ENCODE peak calls at places on chromosome 22, in nine cellular contexts. H is GM23338, K is hypothalamus, B is RPMI7951, J is ELF-1, F is left cardiac atrium, S is MV-4-11, V is H54, T is NCI-H1417. W is an unnamed sample.

GRCh38 chr22:49730656-49731055 is 97.0 kb downstream of the BRD1 start:
- DNase-seq in S (no peak), K (no peak), J (no peak), F (no peak), V (no peak), H (no peak), T (no peak), B (no peak), W (no peak)

GRCh38 chr22:27413702-27414101 is 387.9 kb downstream of the MN1 start:
- DNase-seq in B (no peak), V (no peak), F (no peak), S (no peak), H (no peak), K (no peak), J (no peak), T (no peak), W (no peak)

GRCh38 chr22:43319661-43320486 is 23.3 kb downstream of the SCUBE1 start:
- DNase-seq in T (no peak), B (peak; percentile 45), K (no peak), H (no peak), J (no peak), V (no peak), F (no peak), S (peak; percentile 35), W (no peak)

GRCh38 chr22:45208993-45209838 is 31.5 kb downstream of the KIAA0930 start:
- DNase-seq in J (peak; percentile 54), H (peak; percentile 75), F (no peak), V (peak; percentile 29), S (peak; percentile 40), K (peak; percentile 76), B (peak; percentile 64), T (peak; percentile 85), W (no peak)

GRCh38 chr22:28442951-28443876 is 236.4 kb downstream of the TTC28 start:
- DNase-seq in H (peak; percentile 86), S (peak; percentile 57), T (no peak), K (peak; percentile 55), F (peak; percentile 70), V (peak; percentile 30), B (peak; percentile 65), J (peak; percentile 74), W (peak; percentile 3)

GRCh38 chr22:39598017-39598965 is 27.7 kb downstream of the CACNA1I start:
- DNase-seq in B (no peak), V (no peak), H (peak; percentile 97), T (peak; percentile 69), F (no peak), J (peak; percentile 68), S (no peak), K (no peak), W (no peak)

GRCh38 chr22:24543679-24544243 is 11.2 kb downstream of the GUCD1 start:
- DNase-seq in F (no peak), H (no peak), B (no peak), K (no peak), J (no peak), S (no peak), T (no peak), V (no peak), W (no peak)

GRCh38 chr22:33116846-33117547 is 58.8 kb upstream of the SYN3 start:
- DNase-seq in B (peak; percentile 78), J (peak; percentile 4), S (no peak), V (no peak), F (no peak), K (no peak), T (no peak), H (no peak), W (no peak)

GRCh38 chr22:26648011-26648497 is 9.3 kb upstream of the MIAT start:
- DNase-seq in S (peak; percentile 36), F (no peak), J (peak; percentile 91), B (peak; percentile 37), H (peak; percentile 89), T (peak; percentile 98), K (no peak), V (no peak), W (no peak)

GRCh38 chr22:32407332-32407731 is 4.7 kb downstream of the RTCB start:
- DNase-seq in H (no peak), F (no peak), V (no peak), J (no peak), K (no peak), T (no peak), S (peak; percentile 90), B (no peak), W (no peak)

GRCh38 chr22:24741357-24741756 is 33.2 kb downstream of the PIWIL3 start:
- DNase-seq in K (no peak), S (no peak), F (no peak), H (no peak), J (no peak), T (no peak), V (no peak), B (no peak), W (no peak)

GRCh38 chr22:23263651-23264555 is 83.6 kb downstream of the BCR start:
- DNase-seq in V (no peak), H (no peak), B (no peak), S (peak; percentile 81), J (no peak), K (no peak), T (no peak), F (no peak), W (no peak)

GRCh38 chr22:38866399-38867123 is 5.5 kb downstream of the CBX6 start:
- DNase-seq in V (no peak), S (no peak), T (no peak), F (no peak), K (no peak), B (no peak), H (peak; percentile 95), J (peak; percentile 83), W (no peak)

GRCh38 chr22:43828711-43829447 is 16.8 kb upstream of the EFCAB6 start:
- DNase-seq in B (peak; percentile 18), J (peak; percentile 39), S (peak; percentile 6), V (no peak), T (no peak), H (peak; percentile 65), K (no peak), F (peak; percentile 85), W (no peak)

GRCh38 chr22:40583058-40583741 is 53.3 kb downstream of the MRTFA start:
- DNase-seq in B (no peak), H (no peak), T (no peak), S (no peak), J (no peak), V (no peak), F (no peak), K (no peak), W (no peak)

GRCh38 chr22:17997456-17997855 is 26.9 kb downstream of the MICAL3 start:
- DNase-seq in S (no peak), F (no peak), B (peak; percentile 35), V (no peak), J (no peak), H (no peak), K (no peak), T (no peak), W (no peak)

GRCh38 chr22:23305922-23306374 is 125.6 kb downstream of the BCR start:
- DNase-seq in T (no peak), V (no peak), S (no peak), B (peak; percentile 88), K (peak; percentile 53), F (peak; percentile 91), J (no peak), H (no peak), W (no peak)

GRCh38 chr22:29479417-29480261 is at the start of gene NEFH:
- DNase-seq in F (no peak), S (no peak), K (no peak), B (no peak), H (peak; percentile 48), T (peak; percentile 13), V (no peak), J (peak; percentile 79), W (no peak)

GRCh38 chr22:44025171-44026065 is 1.3 kb downstream of the PARVB start:
- DNase-seq in K (no peak), B (peak; percentile 49), H (peak; percentile 36), V (no peak), T (no peak), S (peak; percentile 94), J (peak; percentile 8), F (peak; percentile 60), W (no peak)